ENCODE peak calls at places on chromosome 15, in ten cellular contexts. One of them, this sample, is unnamed.

GRCh38 chr15:36579792-36580431 is 486 bp downstream of the CDIN1 start:
- DNase-seq in uterus: no peak
- DNase-seq in cardiac fibroblast: no peak
- DNase-seq in GDM1: no peak
- DNase-seq in transverse colon: peak
- DNase-seq in sigmoid colon: peak
- DNase-seq in SJSA1: no peak
- DNase-seq in RKO: peak
- DNase-seq in activated T-helper 1 cell treated with anti-CD3 and anti-CD28 coated beads, Interleukin-2, amount 50 U/mL, for 16 hours: peak
- DNase-seq in DMS153: peak
- DNase-seq in this sample: no peak

GRCh38 chr15:77599899-77600298 is 32.8 kb downstream of the LINGO1 start:
- DNase-seq in uterus: no peak
- DNase-seq in cardiac fibroblast: peak
- DNase-seq in GDM1: no peak
- DNase-seq in transverse colon: peak
- DNase-seq in sigmoid colon: peak
- DNase-seq in SJSA1: no peak
- DNase-seq in RKO: no peak
- DNase-seq in activated T-helper 1 cell treated with anti-CD3 and anti-CD28 coated beads, Interleukin-2, amount 50 U/mL, for 16 hours: no peak
- DNase-seq in DMS153: peak
- DNase-seq in this sample: peak

GRCh38 chr15:26630857-26631256 is 142.0 kb downstream of the GABRB3 start:
- DNase-seq in uterus: no peak
- DNase-seq in cardiac fibroblast: no peak
- DNase-seq in GDM1: no peak
- DNase-seq in transverse colon: no peak
- DNase-seq in sigmoid colon: no peak
- DNase-seq in SJSA1: no peak
- DNase-seq in RKO: no peak
- DNase-seq in activated T-helper 1 cell treated with anti-CD3 and anti-CD28 coated beads, Interleukin-2, amount 50 U/mL, for 16 hours: no peak
- DNase-seq in DMS153: no peak
- DNase-seq in this sample: peak

GRCh38 chr15:66764067-66764428 is 62.0 kb downstream of the SMAD6 start:
- DNase-seq in uterus: no peak
- DNase-seq in cardiac fibroblast: no peak
- DNase-seq in GDM1: no peak
- DNase-seq in transverse colon: no peak
- DNase-seq in sigmoid colon: no peak
- DNase-seq in SJSA1: peak
- DNase-seq in RKO: no peak
- DNase-seq in activated T-helper 1 cell treated with anti-CD3 and anti-CD28 coated beads, Interleukin-2, amount 50 U/mL, for 16 hours: no peak
- DNase-seq in DMS153: no peak
- DNase-seq in this sample: no peak

GRCh38 chr15:66617137-66618090 is 51.6 kb upstream of the LCTL start:
- DNase-seq in uterus: peak
- DNase-seq in cardiac fibroblast: peak
- DNase-seq in GDM1: peak
- DNase-seq in transverse colon: peak
- DNase-seq in sigmoid colon: peak
- DNase-seq in SJSA1: peak
- DNase-seq in RKO: no peak
- DNase-seq in activated T-helper 1 cell treated with anti-CD3 and anti-CD28 coated beads, Interleukin-2, amount 50 U/mL, for 16 hours: no peak
- DNase-seq in DMS153: no peak
- DNase-seq in this sample: no peak

GRCh38 chr15:38878946-38879345 is 314.3 kb upstream of the RASGRP1 start:
- DNase-seq in uterus: no peak
- DNase-seq in cardiac fibroblast: no peak
- DNase-seq in GDM1: no peak
- DNase-seq in transverse colon: no peak
- DNase-seq in sigmoid colon: no peak
- DNase-seq in SJSA1: no peak
- DNase-seq in RKO: no peak
- DNase-seq in activated T-helper 1 cell treated with anti-CD3 and anti-CD28 coated beads, Interleukin-2, amount 50 U/mL, for 16 hours: no peak
- DNase-seq in DMS153: no peak
- DNase-seq in this sample: no peak

GRCh38 chr15:100229181-100230163 is 112.3 kb downstream of the ADAMTS17 start:
- DNase-seq in uterus: no peak
- DNase-seq in cardiac fibroblast: no peak
- DNase-seq in GDM1: no peak
- DNase-seq in transverse colon: no peak
- DNase-seq in sigmoid colon: no peak
- DNase-seq in SJSA1: no peak
- DNase-seq in RKO: no peak
- DNase-seq in activated T-helper 1 cell treated with anti-CD3 and anti-CD28 coated beads, Interleukin-2, amount 50 U/mL, for 16 hours: no peak
- DNase-seq in DMS153: no peak
- DNase-seq in this sample: no peak

GRCh38 chr15:97446138-97446537 is 514.4 kb upstream of the ARRDC4 start:
- DNase-seq in uterus: no peak
- DNase-seq in cardiac fibroblast: no peak
- DNase-seq in GDM1: no peak
- DNase-seq in transverse colon: no peak
- DNase-seq in sigmoid colon: no peak
- DNase-seq in SJSA1: no peak
- DNase-seq in RKO: no peak
- DNase-seq in activated T-helper 1 cell treated with anti-CD3 and anti-CD28 coated beads, Interleukin-2, amount 50 U/mL, for 16 hours: no peak
- DNase-seq in DMS153: no peak
- DNase-seq in this sample: peak

GRCh38 chr15:70196314-70197291 is 98.9 kb upstream of the TLE3 start:
- DNase-seq in uterus: no peak
- DNase-seq in cardiac fibroblast: peak
- DNase-seq in GDM1: no peak
- DNase-seq in transverse colon: peak
- DNase-seq in sigmoid colon: peak
- DNase-seq in SJSA1: peak
- DNase-seq in RKO: peak
- DNase-seq in activated T-helper 1 cell treated with anti-CD3 and anti-CD28 coated beads, Interleukin-2, amount 50 U/mL, for 16 hours: peak
- DNase-seq in DMS153: peak
- DNase-seq in this sample: peak

GRCh38 chr15:96261575-96262034 is 68.9 kb upstream of the NR2F2 start:
- DNase-seq in uterus: no peak
- DNase-seq in cardiac fibroblast: no peak
- DNase-seq in GDM1: no peak
- DNase-seq in transverse colon: no peak
- DNase-seq in sigmoid colon: no peak
- DNase-seq in SJSA1: no peak
- DNase-seq in RKO: no peak
- DNase-seq in activated T-helper 1 cell treated with anti-CD3 and anti-CD28 coated beads, Interleukin-2, amount 50 U/mL, for 16 hours: no peak
- DNase-seq in DMS153: no peak
- DNase-seq in this sample: no peak

GRCh38 chr15:93223803-93224202 is 134.8 kb upstream of the RGMA start:
- DNase-seq in uterus: no peak
- DNase-seq in cardiac fibroblast: no peak
- DNase-seq in GDM1: no peak
- DNase-seq in transverse colon: no peak
- DNase-seq in sigmoid colon: no peak
- DNase-seq in SJSA1: no peak
- DNase-seq in RKO: no peak
- DNase-seq in activated T-helper 1 cell treated with anti-CD3 and anti-CD28 coated beads, Interleukin-2, amount 50 U/mL, for 16 hours: no peak
- DNase-seq in DMS153: no peak
- DNase-seq in this sample: no peak

This sample was measured in mesendoderm.